ENCODE peak calls at places on chromosomes 13 and 19, in seven cellular contexts. I is HepG2, M is H1, P is SK-N-SH, K is K562, X is HCT116, C is GM12878. U is an unnamed sample.

GRCh38 chr13:106535552-106536243 is at the start of gene EFNB2:
- DNase-seq in I (peak; percentile 67), M (peak; percentile 89), P (peak; percentile 98), K (peak; percentile 98), X (peak; percentile 85), C (peak; percentile 26), U (peak; percentile 93)

GRCh38 chr19:9862897-9863296 is 27.8 kb downstream of the PIN1 start:
- DNase-seq in I (no peak), M (no peak), P (no peak), K (no peak), X (no peak), C (no peak), U (no peak)

GRCh38 chr13:99103536-99103935 is 97.1 kb upstream of the UBAC2 start:
- DNase-seq in I (no peak), M (no peak), P (peak; percentile 19), K (no peak), X (no peak), C (no peak), U (no peak)

GRCh38 chr19:49861541-49862410 is 5.6 kb downstream of the PNKP start:
- DNase-seq in I (no peak), M (no peak), P (no peak), K (no peak), X (no peak), C (no peak), U (no peak)

GRCh38 chr19:32189956-32190706 is 155.3 kb upstream of the ZNF507 start:
- DNase-seq in I (no peak), M (peak; percentile 19), P (no peak), K (no peak), X (no peak), C (no peak), U (no peak)

GRCh38 chr19:13825489-13826475 is 30.5 kb downstream of the ZSWIM4 start:
- DNase-seq in I (no peak), M (peak; percentile 91), P (peak; percentile 80), K (peak; percentile 88), X (no peak), C (no peak), U (no peak)

GRCh38 chr13:33577037-33577436 is 240.9 kb upstream of the RFC3 start:
- DNase-seq in I (no peak), M (no peak), P (no peak), K (no peak), X (no peak), C (no peak), U (no peak)

GRCh38 chr19:43524922-43525835 is 1.8 kb downstream of the ETHE1 start:
- DNase-seq in I (peak; percentile 87), M (peak; percentile 63), P (no peak), K (no peak), X (peak; percentile 57), C (peak; percentile 44), U (peak; percentile 51)

GRCh38 chr19:35828694-35829301 is 16.2 kb upstream of the PRODH2 start:
- DNase-seq in I (peak; percentile 66), M (peak; percentile 88), P (no peak), K (peak; percentile 73), X (no peak), C (no peak), U (peak; percentile 45)

GRCh38 chr19:7509625-7510024 is 6.3 kb upstream of the ZNF358 start:
- DNase-seq in I (no peak), M (peak; percentile 67), P (no peak), K (no peak), X (no peak), C (no peak), U (no peak)

GRCh38 chr19:7506385-7507328 is 9.2 kb upstream of the ZNF358 start:
- DNase-seq in I (peak; percentile 52), M (peak; percentile 98), P (peak; percentile 81), K (peak; percentile 86), X (peak; percentile 99), C (no peak), U (peak; percentile 63)

GRCh38 chr19:7505288-7505681 is 10.6 kb upstream of the ZNF358 start:
- DNase-seq in I (no peak), M (no peak), P (no peak), K (no peak), X (no peak), C (no peak), U (no peak)

GRCh38 chr19:7505682-7506384 is 10.1 kb upstream of the ZNF358 start:
- DNase-seq in I (no peak), M (peak; percentile 81), P (peak; percentile 95), K (peak; percentile 95), X (no peak), C (no peak), U (no peak)

GRCh38 chr19:7507884-7508283 is 8.0 kb upstream of the ZNF358 start:
- DNase-seq in I (peak; percentile 26), M (peak; percentile 96), P (peak; percentile 73), K (peak; percentile 91), X (peak; percentile 90), C (no peak), U (peak; percentile 80)
- TF ChIP-seq MAX in I (no peak), M (no peak), P (no peak), K (no peak), X (no peak), C (no peak), U (no peak)

GRCh38 chr19:16893686-16893990 is 4.8 kb downstream of the F2RL3 start:
- DNase-seq in I (no peak), M (no peak), P (no peak), K (no peak), X (no peak), C (no peak), U (no peak)

GRCh38 chr19:16892868-16893685 is 4.3 kb downstream of the F2RL3 start:
- DNase-seq in I (no peak), M (no peak), P (no peak), K (no peak), X (no peak), C (no peak), U (no peak)

GRCh38 chr19:16892438-16892837 is 3.6 kb downstream of the F2RL3 start:
- DNase-seq in I (no peak), M (no peak), P (no peak), K (no peak), X (no peak), C (no peak), U (no peak)

GRCh38 chr19:16895467-16896097 is 6.8 kb downstream of the F2RL3 start:
- DNase-seq in I (no peak), M (no peak), P (no peak), K (no peak), X (no peak), C (no peak), U (no peak)

DNA sequence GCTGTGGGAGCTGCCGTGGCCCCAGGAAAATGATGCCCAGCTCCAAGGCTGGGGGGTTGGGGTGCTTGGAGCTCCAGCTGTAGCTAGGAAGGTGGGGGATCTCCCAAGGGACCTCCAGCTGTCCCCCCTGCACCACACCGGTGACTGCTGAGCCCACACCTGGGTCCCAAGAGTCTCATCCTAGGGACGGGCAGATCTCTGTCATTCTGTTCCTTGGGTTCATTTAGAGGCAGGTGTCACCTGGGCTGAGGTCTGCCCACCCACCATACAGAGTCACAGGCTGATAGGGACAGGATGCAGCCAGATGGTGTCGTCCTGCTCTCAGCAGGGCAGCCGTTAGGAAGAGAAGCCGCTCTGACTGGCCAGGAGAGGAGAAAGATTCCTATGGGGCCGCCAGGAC is 5.3 kb downstream of the F2RL3 start:
- DNase-seq in I (no peak), M (no peak), P (no peak), K (no peak), X (no peak), C (no peak), U (no peak)
- H3K9ac ChIP-seq in I (peak overlapping the region; percentile 43), M (no peak overlapping the region), P (no peak overlapping the region), K (peak overlapping the region; percentile 88), X (no peak overlapping the region), C (no peak overlapping the region), U (no peak overlapping the region)

DNA sequence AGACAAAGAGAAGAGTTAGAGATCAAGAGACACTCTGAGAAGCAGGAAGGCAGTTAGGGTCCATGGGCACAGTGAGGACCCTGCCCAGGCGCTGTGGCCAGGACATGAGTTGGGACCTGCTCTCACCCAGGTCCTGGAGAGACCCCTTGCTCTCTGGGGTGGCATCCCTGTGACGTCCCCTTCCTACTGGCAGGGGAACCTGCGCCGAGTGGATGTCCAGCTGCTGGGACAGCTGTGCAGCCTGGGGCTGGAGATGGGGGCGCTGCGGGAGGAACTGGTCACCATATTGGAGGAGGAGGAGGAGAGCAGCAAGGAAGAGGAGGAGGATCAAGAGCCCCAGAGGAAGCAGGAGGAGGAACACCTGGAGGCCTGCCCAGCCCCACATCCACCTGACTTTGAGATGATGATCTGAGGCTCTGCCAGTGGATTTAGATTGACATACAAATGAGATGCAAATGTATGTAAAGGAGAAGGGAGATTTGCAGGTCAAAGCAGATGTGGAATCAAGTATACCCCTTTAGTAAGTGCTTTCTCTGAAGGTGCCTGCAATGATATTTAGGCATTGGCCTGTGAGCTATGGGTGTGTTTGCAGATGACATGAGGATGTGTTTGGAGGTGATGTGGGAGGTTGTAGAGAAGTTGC is 978 bp downstream of the ERICH4 start:
- DNase-seq in I (no peak), M (no peak), P (no peak), K (peak; percentile 13), X (no peak), C (no peak), U (no peak)
- H2AFZ ChIP-seq in I (no peak overlapping the region), M (no peak overlapping the region), P (no peak overlapping the region), K (peak overlapping the region; percentile 71), X (no peak overlapping the region), C (no peak overlapping the region), U (no peak overlapping the region)

DNA sequence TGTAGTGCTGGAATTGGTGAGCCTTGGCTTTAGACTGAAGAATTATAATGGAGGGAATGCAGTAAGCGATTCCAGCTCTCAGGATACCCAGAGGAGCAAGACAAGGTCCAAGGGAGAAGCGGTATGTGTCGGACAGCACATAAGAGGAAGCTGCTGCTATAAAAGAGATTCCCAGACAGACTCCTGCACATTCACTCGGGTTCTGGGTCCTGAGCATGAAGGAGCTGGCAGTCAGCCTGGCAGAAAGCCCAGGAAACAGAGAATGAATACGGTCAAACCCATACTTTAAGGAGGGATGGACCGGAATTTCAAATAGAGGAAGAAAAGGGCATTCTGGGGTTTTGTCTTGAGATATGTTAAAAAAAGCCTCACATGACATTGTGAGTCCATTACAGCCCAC is 308.3 kb downstream of the DNAJC15 start:
- DNase-seq in I (no peak), M (no peak), P (no peak), K (no peak), X (no peak), C (no peak), U (no peak)
- TF ChIP-seq MAX in I (no peak), M (no peak), P (no peak), K (no peak), X (no peak), C (no peak), U (no peak)

DNA sequence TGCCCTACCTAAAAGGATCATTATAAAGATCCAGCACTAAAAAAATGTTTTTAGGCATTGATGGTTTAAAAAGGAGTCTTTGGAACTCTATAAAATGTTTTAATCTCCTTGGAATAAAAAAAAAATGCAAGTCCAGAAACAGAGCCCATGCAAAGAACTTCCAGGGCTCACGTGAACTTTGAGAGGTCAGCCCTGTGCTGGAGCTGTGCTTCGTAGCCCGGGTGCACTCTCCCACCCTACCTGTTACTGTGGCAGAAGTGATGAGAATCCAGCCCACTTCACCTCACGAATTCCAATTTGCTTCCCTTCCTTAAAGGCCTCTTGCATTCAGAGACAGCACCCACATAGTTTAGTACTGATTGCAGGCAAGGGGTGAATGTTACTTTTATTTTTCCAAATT is 267.7 kb downstream of the SHISA2 start:
- DNase-seq in I (no peak), M (no peak), P (no peak), K (no peak), X (no peak), C (no peak), U (no peak)
- H3K9ac ChIP-seq in I (no peak overlapping the region), M (no peak overlapping the region), P (no peak overlapping the region), K (no peak overlapping the region), X (no peak overlapping the region), C (no peak overlapping the region), U (no peak overlapping the region)